ENCODE peak calls at places on chromosome 4, in nine cellular contexts. E is suprapubic skin, N is IMR-90, M is heart left ventricle, T is adrenal gland, V is A549, R is K562, Y is HCT116, H is breast epithelium. D is an unnamed sample. For H3K4me1, the result is how much of the 10 kb centered on the place peaks cover.

GRCh38 chr4:73917081-73917501 is 47.9 kb downstream of the CXCL1 start:
- DNase-seq in N (peak), V (no peak), T (no peak), R (no peak), Y (no peak), H (no peak), E (no peak), M (no peak), D (no peak)

GRCh38 chr4:153207561-153207960 is 3.3 kb downstream of the TRIM2 start:
- DNase-seq in H (no peak), E (no peak), R (peak), M (peak), Y (no peak), N (peak), T (peak), V (peak), D (no peak)

GRCh38 chr4:76641351-76641750 is 206.3 kb downstream of the SHROOM3 start:
- DNase-seq in H (no peak), E (no peak), M (no peak), N (no peak), T (no peak), V (no peak), Y (no peak), R (no peak), D (no peak)

GRCh38 chr4:6857009-6857882 is 52.4 kb upstream of the TBC1D14 start:
- DNase-seq in N (no peak), V (no peak), Y (no peak), R (peak), M (no peak), E (no peak), T (no peak), H (no peak), D (no peak)

GRCh38 chr4:58936436-58936835 is 1826.3 kb upstream of the IGFBP7 start:
- DNase-seq in H (no peak), N (no peak), V (no peak), E (no peak), Y (no peak), T (no peak), R (no peak), M (no peak), D (no peak)

GRCh38 chr4:79049840-79050520 is 110.7 kb upstream of the PAQR3 start:
- DNase-seq in Y (no peak), E (no peak), T (no peak), H (no peak), N (no peak), M (no peak), R (no peak), V (no peak), D (no peak)

GRCh38 chr4:67871867-67872266 is 11.9 kb downstream of the TMPRSS11D start:
- DNase-seq in Y (peak), R (peak), N (peak), M (no peak), H (no peak), V (peak), T (no peak), E (no peak), D (no peak)

GRCh38 chr4:55865228-55865806 is 11.9 kb downstream of the EXOC1 start:
- DNase-seq in H (no peak), M (no peak), V (no peak), T (no peak), N (peak), R (no peak), Y (no peak), E (no peak), D (no peak)

GRCh38 chr4:105061136-105061696 is 85.5 kb upstream of the TET2 start:
- DNase-seq in R (peak), T (peak), Y (peak), V (no peak), M (no peak), E (no peak), H (no peak), N (peak), D (no peak)

GRCh38 chr4:189664693-189665250 is 275.9 kb upstream of the FRG1 start:
- DNase-seq in Y (no peak), M (no peak), T (no peak), R (no peak), V (no peak), N (no peak), H (no peak), E (no peak), D (no peak)

GRCh38 chr4:62899607-62900364 is 1509.5 kb downstream of the TECRL start:
- DNase-seq in T (no peak), Y (no peak), N (no peak), E (no peak), V (no peak), M (no peak), H (no peak), R (no peak), D (no peak)

GRCh38 chr4:6900956-6901355 is 8.7 kb upstream of the TBC1D14 start:
- DNase-seq in V (no peak), R (no peak), N (no peak), Y (no peak), H (no peak), E (peak), M (no peak), T (no peak), D (no peak)

GRCh38 chr4:158817562-158818370 is 48.9 kb downstream of the FNIP2 start:
- DNase-seq in N (no peak), T (no peak), Y (no peak), E (no peak), M (no peak), R (no peak), V (no peak), H (no peak), D (no peak)

GRCh38 chr4:139852612-139853269 is 187.1 kb downstream of the MGST2 start:
- DNase-seq in R (no peak), T (no peak), Y (no peak), N (no peak), M (no peak), V (no peak), E (no peak), H (no peak), D (no peak)

GRCh38 chr4:139851133-139851532 is 185.5 kb downstream of the MGST2 start:
- DNase-seq in Y (no peak), V (no peak), M (no peak), E (no peak), R (no peak), N (no peak), T (no peak), H (no peak), D (no peak)

GRCh38 chr4:139857021-139857420 is 191.4 kb downstream of the MGST2 start:
- DNase-seq in R (no peak), H (no peak), N (peak), T (no peak), V (no peak), Y (no peak), E (no peak), M (no peak), D (no peak)

GRCh38 chr4:139851639-139852038 is 186.0 kb downstream of the MGST2 start:
- DNase-seq in N (no peak), T (no peak), M (no peak), H (no peak), R (no peak), E (no peak), Y (no peak), V (no peak), D (no peak)

DNA sequence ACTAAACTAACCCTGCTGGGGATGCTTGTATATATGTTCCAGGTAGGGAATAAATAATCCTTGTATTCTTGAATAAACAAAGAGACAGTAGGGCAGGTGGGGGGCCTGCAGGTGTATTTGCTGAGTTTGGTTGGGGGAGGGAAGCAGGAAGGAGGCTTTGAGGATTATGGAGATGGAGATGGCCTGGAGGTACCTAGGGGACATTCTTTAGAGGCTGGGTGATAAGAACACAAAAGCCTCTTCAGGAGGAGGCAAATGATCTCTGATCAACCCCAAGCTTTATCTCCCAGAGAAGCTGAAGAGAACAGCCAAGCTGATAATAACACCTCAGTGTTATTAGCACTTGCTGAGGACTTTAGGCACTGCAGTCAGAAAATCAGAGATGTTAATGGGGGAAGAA is 187.7 kb downstream of the MGST2 start:
- DNase-seq in T (no peak), E (no peak), V (no peak), R (no peak), M (no peak), Y (no peak), H (no peak), N (no peak), D (no peak)
- H3K4me3 ChIP-seq in T (no peak), E (no peak), V (no peak), R (no peak), M (no peak), Y (no peak), H (no peak), N (no peak), D (no peak)

GRCh38 chr4:39637572-39638357 is 900 bp downstream of the SMIM14 start:
- DNase-seq in T (peak), N (peak), Y (peak), H (no peak), V (no peak), E (no peak), R (peak), M (peak), D (peak)
- TF ChIP-seq POLR2A in T (peak), N (no peak), Y (no peak), H (peak), V (no peak), E (no peak), R (no peak), M (no peak), D (no peak)

DNA sequence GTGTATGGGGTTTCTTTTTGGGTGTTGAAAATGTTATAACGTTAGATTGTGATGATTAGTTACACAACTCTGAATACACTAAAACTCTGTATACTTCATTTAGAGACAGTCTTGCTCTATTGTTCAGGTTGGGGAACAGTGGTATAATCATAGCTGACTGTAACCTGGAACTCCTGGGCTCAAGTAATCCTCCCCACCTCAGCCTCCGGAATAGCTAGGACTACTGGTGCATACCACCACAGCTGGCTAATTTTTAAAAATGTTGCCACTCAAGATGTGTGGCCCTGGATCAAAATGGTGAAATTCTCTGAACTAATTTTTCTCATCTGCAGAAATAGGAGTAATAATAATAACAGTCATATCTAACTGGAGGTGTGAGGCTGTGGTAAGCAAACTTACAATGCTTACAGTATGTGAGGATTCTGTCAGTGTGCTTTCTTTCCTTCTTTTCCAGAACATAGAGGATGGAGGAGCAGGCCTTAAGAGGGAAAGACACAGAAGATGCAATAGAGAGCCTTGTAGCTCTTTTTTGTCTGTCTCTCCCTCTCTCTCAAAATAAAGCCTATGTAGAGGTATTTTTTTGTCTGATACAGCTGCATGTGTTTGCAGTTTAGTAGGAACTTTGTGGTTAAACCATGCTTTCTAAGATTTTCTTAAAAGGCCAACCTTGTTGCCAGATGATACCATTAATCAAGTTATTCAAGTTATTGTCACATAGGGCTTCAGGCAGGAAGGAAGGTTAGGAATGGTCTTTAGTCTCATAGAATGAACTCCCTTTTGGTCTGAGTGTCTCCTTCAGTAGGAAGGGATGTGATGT is 7.5 kb downstream of the ADD1 start:
- DNase-seq in R (no peak), N (peak), Y (no peak), V (no peak), T (no peak), E (no peak), H (no peak), M (no peak), D (no peak)
- H3K4me1 ChIP-seq in R (under half), N (under half), Y (under half), V (under half), T (half or more), E (under half), H (under half), M (half or more), D (half or more)

GRCh38 chr4:108620933-108621905 is 843 bp downstream of the RPL34 start:
- DNase-seq in H (no peak), N (peak), R (no peak), V (no peak), M (no peak), T (no peak), E (no peak), Y (no peak), D (no peak)
- H3K4me3 ChIP-seq in H (peak), N (peak), R (peak), V (peak), M (peak), T (peak), E (peak), Y (peak), D (peak)

DNA sequence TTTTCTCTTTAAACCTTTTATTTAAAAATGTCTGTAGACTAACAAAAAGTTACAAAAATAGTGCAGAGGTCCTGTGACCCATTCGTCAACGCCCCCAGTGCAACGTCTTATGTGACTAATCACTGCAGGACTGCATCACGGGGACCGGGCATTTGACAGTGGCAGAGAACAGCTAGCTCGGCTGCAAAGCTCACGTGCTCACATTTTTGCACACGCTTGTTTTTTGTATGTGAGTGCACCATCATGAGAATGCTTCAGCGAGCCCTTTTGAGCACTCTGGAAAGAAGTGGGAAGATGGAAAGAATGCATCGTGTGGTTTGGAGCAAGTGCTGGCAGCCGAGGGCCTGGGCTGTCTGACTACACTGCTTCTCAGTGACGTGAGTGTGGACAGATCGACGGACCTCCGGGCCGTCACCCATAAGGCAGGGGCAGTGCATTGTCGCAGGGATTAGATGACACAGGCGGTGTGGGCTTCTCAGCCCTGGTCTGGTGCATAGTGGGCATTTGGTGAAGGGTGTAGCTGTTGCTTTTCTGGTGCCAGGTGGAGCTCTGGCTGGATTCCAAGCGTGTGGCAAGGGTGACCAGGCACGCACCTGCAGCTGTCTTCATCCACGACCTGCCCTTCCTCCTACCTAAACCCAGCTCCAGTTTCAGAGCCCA is 17.7 kb downstream of the SPON2 start:
- DNase-seq in M (no peak), E (peak), R (no peak), H (no peak), V (no peak), Y (no peak), N (peak), T (no peak), D (no peak)
- TF ChIP-seq POLR2A in M (no peak), E (no peak), R (no peak), H (no peak), V (no peak), Y (no peak), N (no peak), T (no peak), D (no peak)

GRCh38 chr4:112896326-112896892 is 153.0 kb upstream of the ANK2 start:
- DNase-seq in T (no peak), M (no peak), Y (no peak), N (no peak), R (no peak), V (no peak), E (no peak), H (no peak), D (no peak)
- H3K4me1 ChIP-seq in T (under half), M (under half), Y (under half), N (under half), R (under half), V (under half), E (under half), H (under half), D (under half)

DNA sequence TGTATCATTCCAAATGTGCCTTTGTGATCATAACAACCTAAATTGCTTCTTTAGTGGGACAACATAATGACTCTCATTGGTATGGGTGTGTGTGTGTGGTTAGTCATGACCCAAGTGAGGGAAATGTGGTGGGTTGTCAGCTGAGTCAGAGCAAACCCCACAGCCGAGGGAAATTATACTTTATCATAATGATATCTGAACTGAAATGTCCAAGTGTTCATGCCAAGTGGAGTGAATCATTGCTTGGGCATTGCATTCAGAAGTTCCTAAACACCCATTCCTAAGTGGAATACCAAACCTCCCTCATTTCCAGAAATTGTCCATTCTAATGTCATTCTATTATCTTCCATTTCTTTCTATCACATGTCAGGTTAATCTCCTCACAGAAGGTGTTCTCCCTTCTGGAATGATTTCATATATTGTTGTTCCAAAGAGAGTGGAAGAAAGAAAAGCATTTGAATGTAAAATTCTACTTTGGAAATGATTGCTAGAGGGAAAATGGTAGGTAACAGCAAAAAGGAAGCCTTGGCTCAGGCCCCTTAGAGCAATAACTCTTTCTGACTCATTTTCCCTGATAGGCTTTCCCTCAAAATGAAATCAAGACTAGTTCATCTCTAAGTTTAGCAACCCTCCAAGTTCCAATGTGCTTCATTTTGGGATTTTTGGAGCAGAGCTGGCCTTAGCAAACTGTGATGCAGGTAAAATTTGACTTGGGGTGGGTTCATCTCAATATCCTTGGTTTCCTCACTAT is 230.7 kb upstream of the KCNIP4 start:
- DNase-seq in Y (no peak), V (no peak), N (peak), R (no peak), H (no peak), T (no peak), M (no peak), E (no peak), D (no peak)
- H3K4me3 ChIP-seq in Y (no peak), V (no peak), N (no peak), R (no peak), H (no peak), T (no peak), M (no peak), E (no peak), D (no peak)

GRCh38 chr4:162115323-162115722 is 48.5 kb downstream of the FSTL5 start:
- DNase-seq in Y (no peak), R (no peak), T (no peak), E (no peak), V (no peak), H (no peak), M (no peak), N (no peak), D (no peak)

GRCh38 chr4:162116085-162116784 is 47.6 kb downstream of the FSTL5 start:
- DNase-seq in T (no peak), Y (no peak), H (no peak), M (no peak), N (no peak), V (no peak), E (no peak), R (no peak), D (no peak)

GRCh38 chr4:162111078-162111477 is 52.7 kb downstream of the FSTL5 start:
- DNase-seq in R (no peak), E (no peak), T (no peak), V (no peak), H (no peak), Y (no peak), N (no peak), M (no peak), D (no peak)

GRCh38 chr4:162117051-162117450 is 46.7 kb downstream of the FSTL5 start:
- DNase-seq in Y (no peak), N (no peak), E (no peak), T (no peak), M (no peak), H (no peak), V (no peak), R (no peak), D (no peak)
- TF ChIP-seq POLR2A in Y (no peak), N (no peak), E (no peak), T (no peak), M (no peak), H (no peak), V (no peak), R (no peak), D (no peak)

D was measured in gastrocnemius medialis.